ENCODE peak calls at places on chromosomes 1 and 21, in eight cellular contexts. T, K, F, V, H, O, A and J are unnamed samples.

GRCh38 chr1:117783586-117784396 is 145.6 kb downstream of the GDAP2 start:
- DNase-seq in T (no peak), K (no peak), F (peak), V (no peak), H (no peak), O (no peak), A (no peak), J (no peak)

GRCh38 chr21:27365394-27365793 is 398.5 kb upstream of the ADAMTS5 start:
- DNase-seq in T (peak), K (peak), F (no peak), V (no peak), H (peak), O (no peak), A (no peak), J (peak)

GRCh38 chr1:219549215-219549614 is 63.7 kb downstream of the ZC3H11B start:
- DNase-seq in T (peak), K (no peak), F (no peak), V (no peak), H (no peak), O (no peak), A (no peak), J (no peak)

GRCh38 chr1:200062143-200062542 is 34.6 kb downstream of the NR5A2 start:
- DNase-seq in T (no peak), K (no peak), F (no peak), V (peak), H (no peak), O (no peak), A (no peak), J (no peak)

GRCh38 chr1:156684227-156684782 is 7.1 kb upstream of the NES start:
- DNase-seq in T (peak), K (peak), F (no peak), V (no peak), H (peak), O (no peak), A (no peak), J (peak)

GRCh38 chr1:33599516-33600115 is 127.2 kb downstream of the ZSCAN20 start:
- DNase-seq in T (no peak), K (no peak), F (no peak), V (no peak), H (no peak), O (no peak), A (no peak), J (no peak)

GRCh38 chr1:226625326-226625725 is 76.8 kb downstream of the STUM start:
- DNase-seq in T (no peak), K (no peak), F (no peak), V (no peak), H (no peak), O (no peak), A (no peak), J (no peak)

GRCh38 chr1:66283583-66284041 is 250.3 kb upstream of the SGIP1 start:
- DNase-seq in T (peak), K (peak), F (no peak), V (no peak), H (peak), O (no peak), A (no peak), J (peak)

GRCh38 chr1:157971723-157972122 is 21.7 kb upstream of the KIRREL1 start:
- DNase-seq in T (no peak), K (no peak), F (no peak), V (no peak), H (no peak), O (no peak), A (no peak), J (no peak)

GRCh38 chr1:66916320-66916719 is 8.3 kb downstream of the DNAI4 start:
- DNase-seq in T (no peak), K (peak), F (no peak), V (no peak), H (no peak), O (no peak), A (no peak), J (no peak)

GRCh38 chr1:66183386-66183785 is 350.6 kb upstream of the SGIP1 start:
- DNase-seq in T (no peak), K (no peak), F (no peak), V (no peak), H (no peak), O (no peak), A (no peak), J (no peak)

GRCh38 chr1:241336335-241336734 is 20.7 kb downstream of the RGS7 start:
- DNase-seq in T (peak), K (peak), F (no peak), V (no peak), H (peak), O (no peak), A (no peak), J (no peak)

GRCh38 chr1:165288301-165289120 is 68.0 kb downstream of the LMX1A start:
- DNase-seq in T (no peak), K (no peak), F (peak), V (no peak), H (no peak), O (no peak), A (no peak), J (no peak)

GRCh38 chr1:201769966-201770365 is 59.0 kb upstream of the IPO9 start:
- DNase-seq in T (peak), K (peak), F (peak), V (peak), H (peak), O (no peak), A (no peak), J (peak)

GRCh38 chr1:231862611-231863010 is 236.0 kb downstream of the DISC1 start:
- DNase-seq in T (no peak), K (no peak), F (no peak), V (peak), H (no peak), O (no peak), A (no peak), J (no peak)

GRCh38 chr1:44405041-44405803 is at the start of gene RNF220:
- DNase-seq in T (peak), K (peak), F (no peak), V (peak), H (peak), O (peak), A (no peak), J (peak)

GRCh38 chr21:23017989-23018388 is 2019.8 kb downstream of the NCAM2 start:
- DNase-seq in T (no peak), K (no peak), F (no peak), V (no peak), H (peak), O (no peak), A (no peak), J (no peak)

GRCh38 chr1:110159160-110159559 is 8.9 kb downstream of the SLC6A17 start:
- DNase-seq in T (no peak), K (no peak), F (peak), V (no peak), H (no peak), O (no peak), A (no peak), J (no peak)

GRCh38 chr21:32212116-32212515 is 66.7 kb downstream of the MIS18A start:
- DNase-seq in T (no peak), K (no peak), F (no peak), V (no peak), H (no peak), O (no peak), A (no peak), J (no peak)

GRCh38 chr1:65527672-65528071 is 107.2 kb downstream of the LEPR start:
- DNase-seq in T (peak), K (no peak), F (peak), V (peak), H (no peak), O (no peak), A (no peak), J (no peak)

GRCh38 chr1:150875197-150876110 is 945 bp downstream of the ARNT start:
- DNase-seq in T (no peak), K (peak), F (no peak), V (peak), H (no peak), O (no peak), A (no peak), J (peak)

GRCh38 chr1:72705921-72706320 is 423.6 kb upstream of the NEGR1 start:
- DNase-seq in T (no peak), K (no peak), F (no peak), V (no peak), H (no peak), O (no peak), A (no peak), J (no peak)

GRCh38 chr1:7672864-7673263 is 98.2 kb upstream of the VAMP3 start:
- DNase-seq in T (no peak), K (no peak), F (no peak), V (no peak), H (no peak), O (no peak), A (no peak), J (no peak)

GRCh38 chr1:59186656-59187055 is 110.2 kb upstream of the FGGY start:
- DNase-seq in T (peak), K (peak), F (no peak), V (no peak), H (no peak), O (no peak), A (no peak), J (no peak)

GRCh38 chr1:97451944-97452343 is 468.9 kb downstream of the DPYD start:
- DNase-seq in T (peak), K (no peak), F (no peak), V (no peak), H (no peak), O (no peak), A (no peak), J (peak)

GRCh38 chr1:45647248-45648021 is 23.6 kb upstream of the CCDC17 start:
- DNase-seq in T (peak), K (no peak), F (no peak), V (peak), H (no peak), O (no peak), A (no peak), J (no peak)

GRCh38 chr1:201426395-201427310 is 5.1 kb upstream of the TNNI1 start:
- DNase-seq in T (no peak), K (no peak), F (peak), V (no peak), H (no peak), O (no peak), A (no peak), J (no peak)

GRCh38 chr1:32215629-32216505 is 6.3 kb downstream of the TMEM234 start:
- DNase-seq in T (peak), K (peak), F (peak), V (peak), H (peak), O (peak), A (peak), J (peak)

GRCh38 chr1:147608601-147609000 is 61.7 kb downstream of the ACP6 start:
- DNase-seq in T (no peak), K (no peak), F (no peak), V (no peak), H (no peak), O (no peak), A (no peak), J (no peak)

GRCh38 chr1:40096977-40097782 is at the start of gene PPT1:
- DNase-seq in T (peak), K (peak), F (peak), V (peak), H (peak), O (peak), A (peak), J (peak)

GRCh38 chr1:150650193-150650592 is 20.8 kb upstream of the ENSA start:
- DNase-seq in T (peak), K (peak), F (no peak), V (no peak), H (no peak), O (no peak), A (no peak), J (no peak)

GRCh38 chr1:218374401-218374848 is 29.3 kb downstream of the TGFB2 start:
- DNase-seq in T (peak), K (no peak), F (no peak), V (no peak), H (no peak), O (no peak), A (no peak), J (no peak)

GRCh38 chr1:152110365-152110859 is 4.8 kb downstream of the TCHH start:
- DNase-seq in T (peak), K (peak), F (no peak), V (no peak), H (peak), O (no peak), A (no peak), J (peak)

GRCh38 chr1:174682419-174683008 is 234.8 kb downstream of the GPR52 start:
- DNase-seq in T (peak), K (peak), F (peak), V (no peak), H (no peak), O (no peak), A (no peak), J (no peak)

GRCh38 chr1:65067491-65068201 is 80.4 kb upstream of the AK4 start:
- DNase-seq in T (peak), K (peak), F (peak), V (peak), H (peak), O (peak), A (peak), J (peak)

GRCh38 chr1:179813626-179814351 is 63.8 kb downstream of the TOR1AIP2 start:
- DNase-seq in T (no peak), K (no peak), F (no peak), V (no peak), H (no peak), O (no peak), A (no peak), J (no peak)

GRCh38 chr1:86846166-86846647 is 67.7 kb downstream of the SELENOF start:
- DNase-seq in T (peak), K (peak), F (no peak), V (peak), H (peak), O (no peak), A (no peak), J (peak)

GRCh38 chr1:44947774-44948311 is 38.6 kb downstream of the EIF2B3 start:
- DNase-seq in T (peak), K (no peak), F (no peak), V (peak), H (no peak), O (no peak), A (no peak), J (no peak)

GRCh38 chr1:89762801-89763648 is 57.8 kb upstream of the LRRC8D start:
- DNase-seq in T (peak), K (peak), F (peak), V (peak), H (peak), O (peak), A (peak), J (peak)